ENCODE peak calls at places on chromosomes 7 and 10, in eight cellular contexts. H, N, G, J, R, Y, W and V are unnamed samples.

GRCh38 chr10:97801449-97801848 is 29.6 kb upstream of the SFRP5 start:
- DNase-seq in W (no peak), R (no peak), G (no peak), H (no peak), J (no peak), N (no peak), Y (no peak), V (no peak)

GRCh38 chr7:73567701-73568685 is 10.4 kb downstream of the TBL2 start:
- DNase-seq in G (no peak), N (no peak), J (peak), Y (no peak), W (no peak), R (no peak), H (no peak), V (no peak)

GRCh38 chr10:12980080-12980656 is 21.3 kb downstream of the CCDC3 start:
- DNase-seq in Y (no peak), H (no peak), J (no peak), R (no peak), W (peak), G (no peak), N (no peak), V (no peak)

GRCh38 chr10:31595992-31596391 is 277.0 kb downstream of the ZEB1 start:
- DNase-seq in Y (no peak), J (no peak), W (no peak), N (no peak), R (no peak), G (no peak), H (no peak), V (no peak)

GRCh38 chr10:96608815-96609214 is 22.0 kb upstream of the TM9SF3 start:
- DNase-seq in Y (no peak), R (no peak), N (no peak), J (no peak), H (no peak), W (no peak), G (no peak), V (no peak)

GRCh38 chr7:18638594-18639452 is 143.3 kb downstream of the HDAC9 start:
- DNase-seq in G (peak), W (no peak), R (no peak), J (peak), Y (no peak), N (peak), H (no peak), V (no peak)

GRCh38 chr10:61784354-61785131 is 117.0 kb upstream of the ARID5B start:
- DNase-seq in G (no peak), W (no peak), H (no peak), N (no peak), R (no peak), Y (no peak), J (no peak), V (no peak)

GRCh38 chr7:139252451-139252850 is 21.4 kb downstream of the UBN2 start:
- DNase-seq in W (no peak), J (no peak), G (no peak), N (no peak), R (no peak), Y (no peak), H (no peak), V (no peak)

GRCh38 chr7:66952343-66953043 is 31.5 kb downstream of the TMEM248 start:
- DNase-seq in R (peak), W (no peak), Y (no peak), J (peak), N (peak), H (no peak), G (no peak), V (no peak)

GRCh38 chr7:74498996-74499834 is 45.5 kb downstream of the GTF2IRD1 start:
- DNase-seq in G (no peak), R (no peak), J (no peak), W (no peak), H (no peak), Y (no peak), N (no peak), V (no peak)